ENCODE peak calls at places on chromosomes 12 and 14, in nine cellular contexts. One of them, this sample, is unnamed.

GRCh38 chr14:31613188-31613587 is 52.0 kb downstream of the NUBPL start:
- DNase-seq in thyroid gland: no peak
- DNase-seq in BJ: no peak
- DNase-seq in fibroblast of pulmonary artery: no peak
- DNase-seq in left ventricle myocardium inferior: no peak
- DNase-seq in neural progenitor cell: no peak
- DNase-seq in Panc1: no peak
- DNase-seq in fibroblast of the aortic adventitia: no peak
- DNase-seq in Peyer's patch: no peak
- DNase-seq in this sample: no peak

GRCh38 chr12:107669946-107670345 is 15.7 kb upstream of the PWP1 start:
- DNase-seq in left ventricle myocardium inferior: no peak
- DNase-seq in Panc1: no peak
- DNase-seq in neural progenitor cell: no peak
- DNase-seq in BJ: no peak
- DNase-seq in thyroid gland: no peak
- DNase-seq in fibroblast of the aortic adventitia: no peak
- DNase-seq in Peyer's patch: no peak
- DNase-seq in fibroblast of pulmonary artery: no peak
- DNase-seq in this sample: no peak

GRCh38 chr14:44529026-44529425 is 21.9 kb upstream of the FSCB start:
- DNase-seq in thyroid gland: no peak
- DNase-seq in Panc1: no peak
- DNase-seq in left ventricle myocardium inferior: no peak
- DNase-seq in fibroblast of the aortic adventitia: peak
- DNase-seq in Peyer's patch: no peak
- DNase-seq in BJ: no peak
- DNase-seq in fibroblast of pulmonary artery: peak
- DNase-seq in neural progenitor cell: no peak
- DNase-seq in this sample: no peak

GRCh38 chr12:85516667-85517325 is 236.8 kb downstream of the ALX1 start:
- DNase-seq in fibroblast of the aortic adventitia: no peak
- DNase-seq in thyroid gland: no peak
- DNase-seq in Panc1: no peak
- DNase-seq in fibroblast of pulmonary artery: no peak
- DNase-seq in BJ: no peak
- DNase-seq in neural progenitor cell: no peak
- DNase-seq in left ventricle myocardium inferior: no peak
- DNase-seq in Peyer's patch: no peak
- DNase-seq in this sample: no peak

GRCh38 chr12:106774808-106775524 is 484 bp downstream of the RIC8B start:
- DNase-seq in BJ: no peak
- DNase-seq in Peyer's patch: no peak
- DNase-seq in fibroblast of pulmonary artery: no peak
- DNase-seq in left ventricle myocardium inferior: peak
- DNase-seq in fibroblast of the aortic adventitia: no peak
- DNase-seq in thyroid gland: no peak
- DNase-seq in neural progenitor cell: no peak
- DNase-seq in Panc1: no peak
- DNase-seq in this sample: no peak

GRCh38 chr12:104712968-104713367 is 245.1 kb downstream of the SLC41A2 start:
- DNase-seq in left ventricle myocardium inferior: no peak
- DNase-seq in neural progenitor cell: no peak
- DNase-seq in fibroblast of pulmonary artery: no peak
- DNase-seq in Peyer's patch: no peak
- DNase-seq in fibroblast of the aortic adventitia: no peak
- DNase-seq in thyroid gland: no peak
- DNase-seq in BJ: no peak
- DNase-seq in Panc1: no peak
- DNase-seq in this sample: no peak

GRCh38 chr14:98826618-98827017 is 445.4 kb downstream of the BCL11B start:
- DNase-seq in thyroid gland: peak
- DNase-seq in fibroblast of pulmonary artery: no peak
- DNase-seq in fibroblast of the aortic adventitia: no peak
- DNase-seq in neural progenitor cell: no peak
- DNase-seq in left ventricle myocardium inferior: no peak
- DNase-seq in Panc1: no peak
- DNase-seq in BJ: no peak
- DNase-seq in Peyer's patch: no peak
- DNase-seq in this sample: no peak

GRCh38 chr12:65100140-65100539 is 21.0 kb downstream of the WIF1 start:
- DNase-seq in BJ: no peak
- DNase-seq in fibroblast of pulmonary artery: no peak
- DNase-seq in Panc1: no peak
- DNase-seq in thyroid gland: no peak
- DNase-seq in fibroblast of the aortic adventitia: no peak
- DNase-seq in neural progenitor cell: peak
- DNase-seq in left ventricle myocardium inferior: no peak
- DNase-seq in Peyer's patch: no peak
- DNase-seq in this sample: no peak

GRCh38 chr12:103832048-103832798 is 8.8 kb downstream of the NT5DC3 start:
- DNase-seq in thyroid gland: no peak
- DNase-seq in Peyer's patch: no peak
- DNase-seq in neural progenitor cell: no peak
- DNase-seq in Panc1: no peak
- DNase-seq in left ventricle myocardium inferior: no peak
- DNase-seq in BJ: no peak
- DNase-seq in fibroblast of pulmonary artery: no peak
- DNase-seq in fibroblast of the aortic adventitia: no peak
- DNase-seq in this sample: no peak

GRCh38 chr12:80593766-80594165 is 113.7 kb upstream of the MYF6 start:
- DNase-seq in neural progenitor cell: no peak
- DNase-seq in Peyer's patch: no peak
- DNase-seq in fibroblast of the aortic adventitia: peak
- DNase-seq in thyroid gland: no peak
- DNase-seq in fibroblast of pulmonary artery: peak
- DNase-seq in left ventricle myocardium inferior: no peak
- DNase-seq in Panc1: no peak
- DNase-seq in BJ: peak
- DNase-seq in this sample: peak

GRCh38 chr14:76546426-76547221 is 170.7 kb downstream of the ESRRB start:
- DNase-seq in fibroblast of the aortic adventitia: peak
- DNase-seq in BJ: no peak
- DNase-seq in fibroblast of pulmonary artery: no peak
- DNase-seq in Panc1: peak
- DNase-seq in neural progenitor cell: peak
- DNase-seq in Peyer's patch: no peak
- DNase-seq in thyroid gland: peak
- DNase-seq in left ventricle myocardium inferior: no peak
- DNase-seq in this sample: no peak

GRCh38 chr12:56723889-56724659 is 1.0 kb downstream of the NACA start:
- DNase-seq in fibroblast of the aortic adventitia: peak
- DNase-seq in neural progenitor cell: peak
- DNase-seq in Panc1: no peak
- DNase-seq in BJ: peak
- DNase-seq in Peyer's patch: peak
- DNase-seq in thyroid gland: peak
- DNase-seq in fibroblast of pulmonary artery: peak
- DNase-seq in left ventricle myocardium inferior: peak
- DNase-seq in this sample: peak

GRCh38 chr14:78455896-78456435 is 285.8 kb downstream of the NRXN3 start:
- DNase-seq in Panc1: no peak
- DNase-seq in fibroblast of pulmonary artery: no peak
- DNase-seq in Peyer's patch: no peak
- DNase-seq in BJ: no peak
- DNase-seq in thyroid gland: no peak
- DNase-seq in neural progenitor cell: no peak
- DNase-seq in left ventricle myocardium inferior: no peak
- DNase-seq in fibroblast of the aortic adventitia: no peak
- DNase-seq in this sample: no peak

GRCh38 chr12:110933326-110933974 is 13.1 kb upstream of the MYL2 start:
- DNase-seq in Peyer's patch: no peak
- DNase-seq in Panc1: no peak
- DNase-seq in thyroid gland: no peak
- DNase-seq in fibroblast of the aortic adventitia: no peak
- DNase-seq in BJ: no peak
- DNase-seq in left ventricle myocardium inferior: no peak
- DNase-seq in fibroblast of pulmonary artery: no peak
- DNase-seq in neural progenitor cell: no peak
- DNase-seq in this sample: no peak

DNA sequence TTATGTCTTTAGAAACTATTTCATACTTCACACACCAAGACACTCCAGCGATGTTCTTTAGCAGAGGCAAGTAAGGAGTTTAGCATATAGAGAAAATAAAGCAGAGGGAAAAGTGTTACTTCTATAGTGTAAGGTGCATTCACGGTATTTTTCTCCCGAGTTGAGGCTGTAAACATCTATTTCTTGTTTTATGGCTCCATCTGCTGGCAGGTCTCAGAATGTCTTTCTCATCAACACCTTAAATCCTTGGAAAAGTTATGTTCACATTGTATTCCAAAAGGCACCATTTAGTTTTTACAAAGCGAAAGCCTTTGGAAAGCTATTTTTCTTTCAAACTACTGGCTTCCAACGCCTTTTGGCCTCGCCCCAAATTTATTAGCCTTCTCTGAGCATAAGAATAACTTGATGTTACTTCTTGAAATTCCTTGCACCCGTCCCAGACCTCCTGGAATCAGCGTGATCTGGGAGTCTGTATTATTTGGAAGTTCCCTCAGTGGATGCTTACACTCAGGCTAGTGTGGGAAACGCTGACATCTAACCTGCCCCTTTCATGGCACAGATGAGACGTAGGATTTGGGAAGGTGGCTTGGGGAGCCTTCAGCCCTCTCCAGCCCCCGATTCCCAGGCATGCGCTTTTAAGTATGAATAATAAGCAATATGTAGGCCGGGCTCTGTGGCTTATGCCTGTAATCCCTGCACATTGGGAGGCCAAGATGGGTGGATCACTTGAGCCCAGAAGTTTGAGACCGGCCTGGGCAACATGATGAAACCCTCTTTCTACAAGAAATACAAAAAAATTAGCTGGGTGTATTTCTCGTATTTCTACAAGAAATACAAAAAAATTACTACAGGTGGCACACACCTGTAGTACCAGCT is 1.9 kb upstream of the PIWIL1 start:
- DNase-seq in BJ: no peak
- DNase-seq in Peyer's patch: peak
- DNase-seq in Panc1: peak
- DNase-seq in fibroblast of the aortic adventitia: peak
- DNase-seq in left ventricle myocardium inferior: no peak
- DNase-seq in neural progenitor cell: peak
- DNase-seq in fibroblast of pulmonary artery: peak
- DNase-seq in thyroid gland: peak
- DNase-seq in this sample: no peak
- H3K4me3 ChIP-seq in BJ: no peak
- H3K4me3 ChIP-seq in Peyer's patch: no peak
- H3K4me3 ChIP-seq in Panc1: no peak
- H3K4me3 ChIP-seq in fibroblast of the aortic adventitia: no peak
- H3K4me3 ChIP-seq in left ventricle myocardium inferior: no peak
- H3K4me3 ChIP-seq in neural progenitor cell: no peak
- H3K4me3 ChIP-seq in fibroblast of pulmonary artery: no peak
- H3K4me3 ChIP-seq in thyroid gland: no peak
- H3K4me3 ChIP-seq in this sample: no peak

GRCh38 chr12:46131729-46132128 is 137.1 kb downstream of the SLC38A1 start:
- DNase-seq in Peyer's patch: no peak
- DNase-seq in BJ: no peak
- DNase-seq in Panc1: no peak
- DNase-seq in fibroblast of the aortic adventitia: peak
- DNase-seq in fibroblast of pulmonary artery: no peak
- DNase-seq in left ventricle myocardium inferior: no peak
- DNase-seq in thyroid gland: no peak
- DNase-seq in neural progenitor cell: peak
- DNase-seq in this sample: no peak
- TF ChIP-seq CTCF in Peyer's patch: no peak
- TF ChIP-seq CTCF in BJ: peak
- TF ChIP-seq CTCF in Panc1: peak
- TF ChIP-seq CTCF in fibroblast of the aortic adventitia: peak
- TF ChIP-seq CTCF in fibroblast of pulmonary artery: no peak
- TF ChIP-seq CTCF in left ventricle myocardium inferior: peak
- TF ChIP-seq CTCF in thyroid gland: no peak
- TF ChIP-seq CTCF in neural progenitor cell: peak
- TF ChIP-seq CTCF in this sample: no peak

GRCh38 chr14:104200591-104200990 is 62.2 kb downstream of the KIF26A start:
- DNase-seq in neural progenitor cell: no peak
- DNase-seq in fibroblast of pulmonary artery: no peak
- DNase-seq in thyroid gland: no peak
- DNase-seq in Panc1: no peak
- DNase-seq in fibroblast of the aortic adventitia: no peak
- DNase-seq in Peyer's patch: no peak
- DNase-seq in left ventricle myocardium inferior: no peak
- DNase-seq in BJ: no peak
- DNase-seq in this sample: no peak
- H3K4me3 ChIP-seq in neural progenitor cell: no peak
- H3K4me3 ChIP-seq in fibroblast of pulmonary artery: no peak
- H3K4me3 ChIP-seq in thyroid gland: no peak
- H3K4me3 ChIP-seq in Panc1: no peak
- H3K4me3 ChIP-seq in fibroblast of the aortic adventitia: no peak
- H3K4me3 ChIP-seq in Peyer's patch: no peak
- H3K4me3 ChIP-seq in left ventricle myocardium inferior: no peak
- H3K4me3 ChIP-seq in BJ: no peak
- H3K4me3 ChIP-seq in this sample: no peak

GRCh38 chr12:96502477-96502876 is 13.1 kb downstream of the CFAP54 start:
- DNase-seq in fibroblast of the aortic adventitia: no peak
- DNase-seq in Panc1: no peak
- DNase-seq in Peyer's patch: no peak
- DNase-seq in neural progenitor cell: no peak
- DNase-seq in fibroblast of pulmonary artery: peak
- DNase-seq in thyroid gland: no peak
- DNase-seq in BJ: no peak
- DNase-seq in left ventricle myocardium inferior: no peak
- DNase-seq in this sample: no peak

GRCh38 chr12:96501139-96501741 is 11.9 kb downstream of the CFAP54 start:
- DNase-seq in Peyer's patch: peak
- DNase-seq in thyroid gland: peak
- DNase-seq in left ventricle myocardium inferior: peak
- DNase-seq in BJ: no peak
- DNase-seq in fibroblast of pulmonary artery: peak
- DNase-seq in neural progenitor cell: no peak
- DNase-seq in fibroblast of the aortic adventitia: peak
- DNase-seq in Panc1: no peak
- DNase-seq in this sample: no peak

GRCh38 chr12:96501908-96502307 is 12.5 kb downstream of the CFAP54 start:
- DNase-seq in BJ: no peak
- DNase-seq in Panc1: no peak
- DNase-seq in fibroblast of pulmonary artery: no peak
- DNase-seq in neural progenitor cell: no peak
- DNase-seq in left ventricle myocardium inferior: no peak
- DNase-seq in fibroblast of the aortic adventitia: no peak
- DNase-seq in Peyer's patch: no peak
- DNase-seq in thyroid gland: no peak
- DNase-seq in this sample: no peak

GRCh38 chr12:96502949-96503532 is 13.7 kb downstream of the CFAP54 start:
- DNase-seq in neural progenitor cell: no peak
- DNase-seq in left ventricle myocardium inferior: no peak
- DNase-seq in Peyer's patch: no peak
- DNase-seq in BJ: no peak
- DNase-seq in fibroblast of pulmonary artery: no peak
- DNase-seq in fibroblast of the aortic adventitia: no peak
- DNase-seq in thyroid gland: no peak
- DNase-seq in Panc1: no peak
- DNase-seq in this sample: no peak

DNA sequence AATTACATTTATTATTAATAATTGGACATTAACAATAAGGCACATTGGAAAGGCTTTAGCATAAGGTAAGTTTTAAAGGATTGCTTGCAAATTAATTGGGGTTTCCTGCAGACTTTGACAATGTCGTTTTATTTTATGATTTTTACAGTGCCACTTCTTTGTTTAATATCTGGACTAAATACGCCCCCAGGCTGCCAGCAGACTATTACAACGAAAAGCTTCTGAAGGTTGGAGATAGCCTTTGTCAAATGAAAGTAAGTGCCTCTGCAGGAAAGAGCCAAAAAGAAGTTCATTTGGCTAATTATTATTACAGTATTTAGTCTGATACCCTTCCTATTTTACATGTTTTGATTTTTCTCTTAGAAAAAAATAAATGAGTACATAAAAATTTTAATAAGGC is 11.3 kb downstream of the CFAP54 start:
- DNase-seq in Panc1: no peak
- DNase-seq in thyroid gland: no peak
- DNase-seq in left ventricle myocardium inferior: no peak
- DNase-seq in BJ: no peak
- DNase-seq in fibroblast of the aortic adventitia: peak
- DNase-seq in fibroblast of pulmonary artery: peak
- DNase-seq in Peyer's patch: no peak
- DNase-seq in neural progenitor cell: no peak
- DNase-seq in this sample: no peak
- TF ChIP-seq CTCF in Panc1: no peak
- TF ChIP-seq CTCF in thyroid gland: no peak
- TF ChIP-seq CTCF in left ventricle myocardium inferior: peak
- TF ChIP-seq CTCF in BJ: peak
- TF ChIP-seq CTCF in fibroblast of the aortic adventitia: peak
- TF ChIP-seq CTCF in fibroblast of pulmonary artery: peak
- TF ChIP-seq CTCF in Peyer's patch: no peak
- TF ChIP-seq CTCF in neural progenitor cell: no peak
- TF ChIP-seq CTCF in this sample: peak

This sample was measured in AG04450.